ENCODE peak calls at places on chromosomes 3 and 15, in four cellular contexts. O, W, Z and F are unnamed samples.

GRCh38 chr3:70308760-70309159 is 3.7 kb downstream of the MDFIC2 start:
- DNase-seq in O (no peak), W (no peak), Z (no peak), F (no peak)

GRCh38 chr15:78675617-78676360 is 34.8 kb upstream of the CHRNB4 start:
- DNase-seq in Z (no peak), O (peak; percentile 52), W (no peak), F (no peak)

GRCh38 chr3:173397161-173398110 is at the start of gene NLGN1:
- DNase-seq in Z (no peak), W (peak; percentile 59), O (peak; percentile 71), F (no peak)

GRCh38 chr3:114079761-114080160 is 23.2 kb downstream of the QTRT2 start:
- DNase-seq in O (no peak), W (no peak), Z (no peak), F (no peak)

GRCh38 chr15:50009634-50010033 is 109.4 kb downstream of the ATP8B4 start:
- DNase-seq in W (no peak), Z (no peak), O (no peak), F (peak; percentile 16)

GRCh38 chr15:70407955-70408354 is 310.2 kb upstream of the TLE3 start:
- DNase-seq in O (no peak), Z (no peak), W (no peak), F (no peak)

GRCh38 chr3:123660900-123661299 is 76.0 kb upstream of the HACD2 start:
- DNase-seq in Z (no peak), W (peak; percentile 91), O (peak; percentile 86), F (peak; percentile 66)

GRCh38 chr3:139427283-139428060 is 38.0 kb upstream of the COPB2 start:
- DNase-seq in Z (peak; percentile 11), O (no peak), W (no peak), F (peak; percentile 85)

GRCh38 chr15:73732911-73733310 is 20.2 kb downstream of the INSYN1 start:
- DNase-seq in Z (no peak), W (no peak), O (no peak), F (no peak)

GRCh38 chr15:79901958-79902357 is 5.1 kb upstream of the MTHFS start:
- DNase-seq in Z (no peak), W (no peak), O (no peak), F (no peak)

GRCh38 chr3:146655333-146655996 is 50.3 kb upstream of the PLSCR5 start:
- DNase-seq in W (no peak), O (no peak), Z (no peak), F (no peak)

GRCh38 chr15:93035953-93036810 is 52.8 kb downstream of the RGMA start:
- DNase-seq in O (peak; percentile 84), Z (peak; percentile 54), W (no peak), F (peak; percentile 32)

GRCh38 chr3:41000471-41000870 is 198.8 kb upstream of the CTNNB1 start:
- DNase-seq in Z (no peak), W (no peak), O (no peak), F (no peak)

GRCh38 chr3:86973440-86973839 is 17.5 kb downstream of the VGLL3 start:
- DNase-seq in Z (no peak), O (no peak), W (no peak), F (no peak)

GRCh38 chr3:193728429-193729087 is 135.6 kb downstream of the OPA1 start:
- DNase-seq in W (no peak), O (no peak), Z (no peak), F (no peak)

GRCh38 chr3:158685151-158685550 is 12.7 kb upstream of the LXN start:
- DNase-seq in O (no peak), Z (no peak), W (no peak), F (no peak)

GRCh38 chr3:70550723-70551319 is 238.4 kb upstream of the MDFIC2 start:
- DNase-seq in O (peak; percentile 87), Z (peak; percentile 71), W (peak; percentile 54), F (peak; percentile 59)

GRCh38 chr3:4744405-4745239 is 234.6 kb upstream of the BHLHE40 start:
- DNase-seq in O (no peak), W (no peak), Z (no peak), F (no peak)

GRCh38 chr3:195086341-195086740 is 184.6 kb downstream of the XXYLT1 start:
- DNase-seq in O (peak; percentile 51), Z (no peak), W (no peak), F (no peak)

GRCh38 chr15:69597061-69597592 is 144.5 kb downstream of the RPLP1 start:
- DNase-seq in O (no peak), W (no peak), Z (no peak), F (no peak)

DNA sequence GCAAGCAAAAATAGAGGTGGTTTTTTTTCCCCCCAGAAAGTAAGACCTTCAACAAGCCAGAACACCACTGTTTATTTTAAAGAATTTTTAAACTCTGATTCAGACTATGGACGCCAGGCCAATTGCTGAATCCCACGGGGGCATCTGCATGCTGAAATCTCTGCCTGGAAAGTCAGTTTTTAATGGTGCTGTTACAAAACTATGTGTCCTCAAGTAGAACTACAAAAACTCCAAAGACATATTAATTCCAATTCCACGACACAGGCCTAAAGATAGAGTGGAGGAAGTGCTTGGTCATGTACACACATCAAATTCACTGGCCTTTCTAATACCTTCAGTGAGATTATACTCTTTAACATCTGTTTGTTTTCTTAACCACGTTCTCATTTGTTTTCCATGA is 490.5 kb upstream of the NR2F2 start:
- DNase-seq in O (no peak), W (peak; percentile 37), Z (no peak), F (no peak)
- H3K4me3 ChIP-seq in O (no peak overlapping the region), W (no peak overlapping the region), Z (no peak overlapping the region), F (no peak overlapping the region)

DNA sequence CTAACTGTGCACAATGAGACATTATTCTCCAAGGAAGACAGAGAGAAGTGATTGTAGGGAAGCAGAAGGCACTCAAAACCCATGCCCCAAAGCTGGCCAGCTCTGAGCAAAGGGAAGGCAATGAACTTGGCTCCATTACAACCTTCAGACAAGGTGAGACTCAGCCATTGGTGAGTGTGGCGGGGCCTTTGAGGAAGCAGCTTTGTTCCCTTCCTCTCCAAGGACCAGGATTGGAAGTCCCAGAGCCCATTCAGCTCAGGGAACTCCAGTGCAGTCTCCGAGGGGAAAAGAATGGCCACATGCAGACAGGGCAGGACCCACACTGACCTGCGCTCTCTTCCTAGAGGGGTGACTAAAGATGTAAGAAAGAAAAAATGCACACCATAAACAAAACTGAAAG is 23.1 kb downstream of the HEG1 start:
- DNase-seq in W (no peak), O (no peak), Z (no peak), F (no peak)
- H3K4me1 ChIP-seq in W (peaks cover 7% of the 10 kb centered on the region), O (peaks cover 23% of the 10 kb centered on the region), Z (no peaks in the 10 kb centered on the region), F (no peaks in the 10 kb centered on the region)

GRCh38 chr3:48738926-48739616 is 22.1 kb upstream of the IP6K2 start:
- DNase-seq in W (peak; percentile 76), O (no peak), Z (no peak), F (peak; percentile 47)

GRCh38 chr3:48743773-48744172 is 26.8 kb upstream of the IP6K2 start:
- DNase-seq in O (no peak), Z (no peak), W (no peak), F (no peak)

GRCh38 chr3:48738144-48738536 is 21.1 kb upstream of the IP6K2 start:
- DNase-seq in Z (no peak), W (no peak), O (no peak), F (no peak)

GRCh38 chr3:48739617-48739954 is 22.6 kb upstream of the IP6K2 start:
- DNase-seq in W (no peak), Z (no peak), O (no peak), F (no peak)

DNA sequence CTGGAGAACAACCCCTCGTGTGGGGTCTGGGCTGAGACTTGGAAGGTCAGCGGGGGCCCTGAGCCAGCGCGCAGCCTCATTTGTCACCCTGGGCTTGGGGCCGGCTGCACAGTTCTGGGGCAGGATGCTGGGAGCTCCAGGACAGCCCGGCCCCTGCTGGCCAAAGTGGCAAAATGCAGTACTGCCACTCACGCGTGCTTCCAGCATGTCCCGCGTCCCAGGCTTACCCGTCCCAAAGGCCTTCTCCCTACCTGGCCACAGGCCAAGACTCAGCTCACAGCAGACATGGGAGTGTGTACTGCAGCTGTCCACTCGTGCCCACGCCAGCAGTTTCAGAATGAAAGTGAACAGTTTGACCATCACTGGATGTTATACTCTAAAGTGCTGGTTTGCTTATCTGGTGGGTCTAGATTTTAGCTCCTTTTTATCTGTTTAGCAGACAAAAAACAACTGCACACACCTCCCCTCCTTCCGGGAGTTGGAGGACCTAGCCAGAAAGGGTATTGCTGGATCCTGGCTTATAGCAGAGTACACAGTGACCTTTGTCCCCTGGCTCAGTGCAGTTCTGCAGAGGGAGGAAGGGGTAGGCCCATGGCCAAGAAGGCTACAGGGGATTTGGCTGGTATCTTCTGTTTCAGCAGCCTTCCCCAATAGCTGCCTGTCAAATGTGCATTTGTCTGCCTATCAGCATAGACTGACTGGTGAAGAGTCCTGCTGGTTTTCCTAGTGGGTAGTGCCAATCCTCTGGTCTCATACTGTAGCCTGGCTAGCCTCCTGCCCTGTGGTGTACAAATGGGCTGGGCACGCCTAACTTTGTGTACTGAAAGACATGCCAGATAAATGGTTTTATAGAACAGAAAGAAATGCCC is 23.2 kb upstream of the IP6K2 start:
- DNase-seq in O (peak; percentile 91), W (peak; percentile 95), Z (peak; percentile 26), F (peak; percentile 98)
- H3K4me3 ChIP-seq in O (peak overlapping the region; percentile 22), W (no peak overlapping the region), Z (no peak overlapping the region), F (no peak overlapping the region)

GRCh38 chr3:61809879-61810278 is 248.5 kb downstream of the PTPRG start:
- DNase-seq in O (no peak), W (no peak), Z (no peak), F (peak; percentile 72)
- H3K4me1 ChIP-seq in O (peaks cover 33% of the 10 kb centered on the region), W (peaks cover 14% of the 10 kb centered on the region), Z (peaks cover 2% of the 10 kb centered on the region), F (no peaks in the 10 kb centered on the region)

GRCh38 chr15:52673312-52673711 is 5.9 kb downstream of the ATOSA start:
- DNase-seq in Z (no peak), W (no peak), O (no peak), F (no peak)
- H3K4me3 ChIP-seq in Z (no peak overlapping the region), W (no peak overlapping the region), O (no peak overlapping the region), F (no peak overlapping the region)